ENCODE peak calls at places on chromosomes 13 and 19, in six cellular contexts. P is fibroblast of the conjunctiva; Q is NCI-H524 treated with DMSO at 0.1 percent for 48 hours; M is activated CD4-positive, alpha-beta T cell treated with anti-CD3 and anti-CD28 coated beads, Interleukin-2, amount 50 U/mL, for 4 hours; J is T-helper 2 cell; B is right cardiac atrium. N is an unnamed sample.

GRCh38 chr19:34926361-34926684 is 380 bp upstream of the ZNF30 start:
- DNase-seq in P (no peak), Q (no peak), M (no peak), J (no peak), B (no peak), N (no peak)

GRCh38 chr13:110726726-110727125 is 13.2 kb downstream of the ING1 start:
- DNase-seq in P (no peak), Q (no peak), M (peak; percentile 42), J (no peak), B (no peak), N (no peak)

GRCh38 chr19:39506944-39507714 is 7.8 kb upstream of the SELENOV start:
- DNase-seq in P (peak; percentile 6), Q (peak; percentile 43), M (no peak), J (no peak), B (peak; percentile 65), N (no peak)

GRCh38 chr19:8611391-8611883 is 922 bp upstream of the ADAMTS10 start:
- DNase-seq in P (no peak), Q (no peak), M (no peak), J (no peak), B (peak; percentile 84), N (peak; percentile 71)

GRCh38 chr19:4292515-4292914 is 9.7 kb downstream of the TMIGD2 start:
- DNase-seq in P (no peak), Q (no peak), M (no peak), J (no peak), B (no peak), N (peak; percentile 76)

GRCh38 chr13:37134411-37135041 is 29.1 kb upstream of the CSNK1A1L start:
- DNase-seq in P (peak; percentile 31), Q (no peak), M (no peak), J (no peak), B (no peak), N (no peak)

GRCh38 chr13:89457977-89458376 is 1786.8 kb downstream of the SLITRK5 start:
- DNase-seq in P (peak; percentile 24), Q (no peak), M (no peak), J (no peak), B (no peak), N (no peak)

GRCh38 chr13:26471807-26472206 is 85.7 kb upstream of the WASF3 start:
- DNase-seq in P (no peak), Q (no peak), M (no peak), J (no peak), B (peak; percentile 21), N (no peak)

GRCh38 chr19:43639507-43640423 is at the start of gene CADM4:
- DNase-seq in P (no peak), Q (no peak), M (peak; percentile 42), J (peak; percentile 34), B (peak; percentile 72), N (no peak)

GRCh38 chr13:31982540-31982939 is 49.0 kb upstream of the FRY start:
- DNase-seq in P (peak; percentile 46), Q (no peak), M (no peak), J (no peak), B (peak; percentile 74), N (no peak)